ENCODE peak calls at places on chromosomes 6 and 20, in nine cellular contexts. M is kidney epithelial cell, V is psoas muscle, G is tibial artery, Q is heart left ventricle, L is body of pancreas, T is transverse colon, X is endodermal cell, S is left ventricle myocardium inferior. U is an unnamed sample.

GRCh38 chr20:36175475-36175995 is 21.0 kb downstream of the EPB41L1 start:
- DNase-seq in M (no peak), V (no peak), G (no peak), Q (no peak), L (no peak), T (no peak), X (no peak), S (no peak), U (no peak)

GRCh38 chr6:6007311-6008113 is 787 bp upstream of the NRN1 start:
- DNase-seq in M (no peak), V (peak; percentile 61), G (peak; percentile 73), Q (no peak), L (no peak), T (no peak), X (peak; percentile 89), S (no peak), U (no peak)

GRCh38 chr6:118648866-118649554 is 2.4 kb downstream of the CEP85L start:
- DNase-seq in M (no peak), V (no peak), G (no peak), Q (no peak), L (no peak), T (no peak), X (no peak), S (no peak), U (no peak)

GRCh38 chr6:71599366-71599765 is 287.0 kb upstream of the RIMS1 start:
- DNase-seq in M (no peak), V (no peak), G (no peak), Q (no peak), L (no peak), T (no peak), X (no peak), S (no peak), U (no peak)

GRCh38 chr6:141483561-141484061 is 649.1 kb upstream of the GJE1 start:
- DNase-seq in M (peak; percentile 79), V (no peak), G (no peak), Q (no peak), L (peak; percentile 37), T (peak; percentile 47), X (no peak), S (no peak), U (peak; percentile 42)

GRCh38 chr20:63317601-63318291 is 24.8 kb downstream of the COL20A1 start:
- DNase-seq in M (no peak), V (peak; percentile 29), G (peak; percentile 49), Q (peak; percentile 9), L (no peak), T (no peak), X (no peak), S (no peak), U (no peak)

GRCh38 chr20:49267327-49267726 is 10.5 kb downstream of the ZNFX1 start:
- DNase-seq in M (no peak), V (no peak), G (no peak), Q (no peak), L (no peak), T (no peak), X (no peak), S (no peak), U (no peak)

GRCh38 chr6:147065786-147066185 is 138.4 kb upstream of the STXBP5 start:
- DNase-seq in M (no peak), V (no peak), G (no peak), Q (no peak), L (peak; percentile 15), T (peak; percentile 20), X (no peak), S (no peak), U (no peak)

GRCh38 chr6:137973201-137973600 is 106.1 kb downstream of the TNFAIP3 start:
- DNase-seq in M (no peak), V (no peak), G (no peak), Q (no peak), L (no peak), T (no peak), X (no peak), S (no peak), U (no peak)

GRCh38 chr6:1436334-1437306 is 47.2 kb downstream of the FOXF2 start:
- DNase-seq in M (no peak), V (no peak), G (no peak), Q (no peak), L (peak; percentile 62), T (peak; percentile 31), X (peak; percentile 81), S (no peak), U (peak; percentile 61)

GRCh38 chr20:53028337-53029007 is 56.3 kb downstream of the TSHZ2 start:
- DNase-seq in M (peak; percentile 7), V (no peak), G (no peak), Q (no peak), L (no peak), T (no peak), X (no peak), S (no peak), U (peak; percentile 22)

GRCh38 chr20:58446938-58447265 is 57.9 kb downstream of the VAPB start:
- DNase-seq in M (no peak), V (no peak), G (no peak), Q (no peak), L (no peak), T (no peak), X (no peak), S (no peak), U (no peak)

GRCh38 chr6:148530394-148530923 is 187.8 kb downstream of the SASH1 start:
- DNase-seq in M (no peak), V (no peak), G (no peak), Q (no peak), L (no peak), T (no peak), X (peak; percentile 76), S (no peak), U (peak; percentile 48)

GRCh38 chr20:62064788-62065668 is 653 bp downstream of the TAF4 start:
- DNase-seq in M (no peak), V (peak; percentile 50), G (no peak), Q (no peak), L (no peak), T (peak; percentile 27), X (no peak), S (no peak), U (no peak)

DNA sequence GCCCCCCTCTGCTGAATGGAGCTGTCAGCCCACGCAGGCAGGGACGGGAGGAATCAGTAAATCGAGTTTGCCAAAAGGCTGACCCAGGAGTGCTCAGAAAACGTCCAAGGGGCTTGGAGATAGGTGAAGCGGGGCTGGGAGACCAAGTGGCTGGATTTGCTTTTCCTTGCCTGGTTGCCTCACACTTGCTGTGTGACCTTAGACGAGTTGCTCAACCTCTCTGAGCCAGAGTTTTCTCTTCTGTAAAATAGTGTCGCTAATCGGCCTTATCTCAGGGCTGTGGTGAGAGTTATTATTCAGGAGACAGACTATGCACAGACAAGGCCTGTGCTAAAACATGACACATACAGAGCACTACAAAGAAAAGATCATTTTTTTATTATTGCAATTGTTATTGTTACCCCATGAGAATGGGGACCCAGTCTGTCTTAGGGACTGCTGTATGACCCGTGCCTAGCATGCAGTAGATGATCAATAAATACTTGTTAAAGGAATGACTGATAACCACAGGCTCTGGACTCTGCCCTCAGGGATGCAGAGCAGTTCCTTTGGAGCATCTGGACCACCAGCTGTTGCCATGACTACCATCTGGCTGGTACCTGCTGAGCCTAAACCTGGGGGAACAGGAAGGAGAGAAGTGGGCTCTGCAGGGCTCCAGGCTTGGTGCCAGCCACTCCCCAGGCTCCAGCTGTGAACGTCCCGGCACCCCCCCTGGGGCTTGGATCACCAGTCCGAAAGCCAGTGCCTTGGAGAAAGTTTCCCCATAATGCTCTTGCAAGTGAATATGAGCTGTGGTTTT is 901 bp downstream of the KCNK15 start:
- DNase-seq in M (no peak), V (peak; percentile 50), G (no peak), Q (no peak), L (peak; percentile 37), T (no peak), X (peak; percentile 74), S (no peak), U (no peak)
- H3K27me3 ChIP-seq in M (peaks cover 29% of the 10 kb centered on the region), V (peaks cover 4% of the 10 kb centered on the region), G (no peaks in the 10 kb centered on the region), Q (peaks cover 16% of the 10 kb centered on the region), L (no peaks in the 10 kb centered on the region), T (peaks cover 61% of the 10 kb centered on the region), X (peaks cover 51% of the 10 kb centered on the region), S (peaks cover 29% of the 10 kb centered on the region), U (peaks cover 46% of the 10 kb centered on the region)

DNA sequence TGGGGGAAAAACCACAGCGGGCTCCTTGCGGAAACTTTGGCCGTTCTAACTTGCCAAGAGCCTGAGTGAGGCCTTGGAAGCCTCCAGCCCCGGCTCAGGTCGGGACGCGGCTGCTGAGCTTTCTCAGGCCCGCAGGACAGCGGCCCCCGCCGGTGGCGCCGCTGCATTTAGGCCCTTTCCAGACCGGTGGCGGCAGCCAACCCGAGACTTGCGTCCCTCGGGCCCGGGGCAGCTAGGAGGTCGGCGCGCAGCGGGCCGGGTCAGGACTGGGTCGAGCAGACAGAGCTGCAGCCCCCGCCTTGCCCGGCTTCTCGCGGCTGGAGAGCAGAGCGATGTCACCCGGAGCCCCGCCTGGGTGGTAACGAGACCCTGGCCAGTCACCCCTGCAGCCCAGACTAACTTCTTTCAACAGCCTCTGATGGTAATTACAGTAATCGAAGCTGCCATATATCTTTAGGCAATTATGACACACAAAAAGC is 2.7 kb downstream of the NR2E1 start:
- DNase-seq in M (no peak), V (no peak), G (no peak), Q (peak; percentile 43), L (peak; percentile 16), T (peak; percentile 29), X (peak; percentile 88), S (no peak), U (no peak)
- H3K27me3 ChIP-seq in M (peaks cover 92% of the 10 kb centered on the region), V (peaks cover 75% of the 10 kb centered on the region), G (no peaks in the 10 kb centered on the region), Q (peaks cover 100% of the 10 kb centered on the region), L (no peaks in the 10 kb centered on the region), T (peaks cover 100% of the 10 kb centered on the region), X (peaks cover 100% of the 10 kb centered on the region), S (peaks cover 100% of the 10 kb centered on the region), U (peaks cover 78% of the 10 kb centered on the region)

GRCh38 chr6:37965964-37966676 is 146.6 kb downstream of the ZFAND3 start:
- DNase-seq in M (peak; percentile 67), V (no peak), G (no peak), Q (no peak), L (no peak), T (no peak), X (no peak), S (no peak), U (peak; percentile 95)
- H3K27me3 ChIP-seq in M (no peaks in the 10 kb centered on the region), V (no peaks in the 10 kb centered on the region), G (no peaks in the 10 kb centered on the region), Q (no peaks in the 10 kb centered on the region), L (no peaks in the 10 kb centered on the region), T (no peaks in the 10 kb centered on the region), X (no peaks in the 10 kb centered on the region), S (no peaks in the 10 kb centered on the region), U (no peaks in the 10 kb centered on the region)

GRCh38 chr6:157443066-157443800 is 62.2 kb downstream of the ZDHHC14 start:
- DNase-seq in M (no peak), V (no peak), G (no peak), Q (no peak), L (no peak), T (no peak), X (no peak), S (no peak), U (peak; percentile 35)

GRCh38 chr6:157436944-157437336 is 56.0 kb downstream of the ZDHHC14 start:
- DNase-seq in M (no peak), V (no peak), G (no peak), Q (no peak), L (no peak), T (no peak), X (no peak), S (no peak), U (no peak)

GRCh38 chr6:157442296-157442695 is 61.3 kb downstream of the ZDHHC14 start:
- DNase-seq in M (no peak), V (no peak), G (no peak), Q (no peak), L (no peak), T (no peak), X (no peak), S (no peak), U (peak; percentile 17)

GRCh38 chr6:157438611-157439109 is 57.7 kb downstream of the ZDHHC14 start:
- DNase-seq in M (no peak), V (no peak), G (no peak), Q (no peak), L (no peak), T (no peak), X (no peak), S (no peak), U (no peak)

GRCh38 chr6:157440162-157440561 is 59.2 kb downstream of the ZDHHC14 start:
- DNase-seq in M (no peak), V (no peak), G (no peak), Q (no peak), L (no peak), T (no peak), X (no peak), S (no peak), U (no peak)
- H3K27me3 ChIP-seq in M (no peaks in the 10 kb centered on the region), V (no peaks in the 10 kb centered on the region), G (no peaks in the 10 kb centered on the region), Q (no peaks in the 10 kb centered on the region), L (no peaks in the 10 kb centered on the region), T (no peaks in the 10 kb centered on the region), X (no peaks in the 10 kb centered on the region), S (no peaks in the 10 kb centered on the region), U (no peaks in the 10 kb centered on the region)

U was measured in bronchial epithelial cell.